ENCODE peak calls at places on chromosome 15, in seven cellular contexts. One of them, this sample, is unnamed.

GRCh38 chr15:83815506-83815905 is 161.6 kb downstream of the ADAMTSL3 start:
- DNase-seq in A549: no peak
- DNase-seq in GM12878: no peak
- DNase-seq in glutamatergic neuron: no peak
- DNase-seq in AG04449: no peak
- DNase-seq in psoas muscle: no peak
- DNase-seq in pancreas: no peak
- DNase-seq in this sample: no peak

GRCh38 chr15:68484696-68485400 is 52.9 kb upstream of the ITGA11 start:
- DNase-seq in psoas muscle: no peak
- DNase-seq in GM12878: no peak
- DNase-seq in A549: no peak
- DNase-seq in AG04449: peak
- DNase-seq in glutamatergic neuron: no peak
- DNase-seq in pancreas: no peak
- DNase-seq in this sample: no peak

GRCh38 chr15:70783610-70784021 is 20.3 kb upstream of the UACA start:
- DNase-seq in psoas muscle: no peak
- DNase-seq in glutamatergic neuron: no peak
- DNase-seq in GM12878: no peak
- DNase-seq in AG04449: no peak
- DNase-seq in A549: peak
- DNase-seq in pancreas: no peak
- DNase-seq in this sample: no peak

GRCh38 chr15:91922701-91923279 is 69.3 kb downstream of the SLCO3A1 start:
- DNase-seq in A549: no peak
- DNase-seq in glutamatergic neuron: no peak
- DNase-seq in pancreas: no peak
- DNase-seq in GM12878: no peak
- DNase-seq in psoas muscle: no peak
- DNase-seq in AG04449: no peak
- DNase-seq in this sample: no peak

GRCh38 chr15:28281876-28282275 is 40.1 kb downstream of the HERC2 start:
- DNase-seq in glutamatergic neuron: no peak
- DNase-seq in GM12878: no peak
- DNase-seq in psoas muscle: no peak
- DNase-seq in pancreas: no peak
- DNase-seq in AG04449: no peak
- DNase-seq in A549: no peak
- DNase-seq in this sample: no peak

GRCh38 chr15:42577514-42578031 is 2.2 kb downstream of the STARD9 start:
- DNase-seq in A549: no peak
- DNase-seq in pancreas: no peak
- DNase-seq in GM12878: no peak
- DNase-seq in AG04449: no peak
- DNase-seq in glutamatergic neuron: no peak
- DNase-seq in psoas muscle: no peak
- DNase-seq in this sample: no peak

GRCh38 chr15:38066612-38067011 is 132.2 kb downstream of the TMCO5A start:
- DNase-seq in GM12878: no peak
- DNase-seq in AG04449: no peak
- DNase-seq in pancreas: no peak
- DNase-seq in psoas muscle: no peak
- DNase-seq in A549: no peak
- DNase-seq in glutamatergic neuron: no peak
- DNase-seq in this sample: no peak

GRCh38 chr15:59797756-59798604 is 108.9 kb upstream of the BNIP2 start:
- DNase-seq in glutamatergic neuron: no peak
- DNase-seq in pancreas: no peak
- DNase-seq in psoas muscle: no peak
- DNase-seq in AG04449: no peak
- DNase-seq in GM12878: peak
- DNase-seq in A549: no peak
- DNase-seq in this sample: peak

GRCh38 chr15:37019479-37020433 is 80.6 kb downstream of the MEIS2 start:
- DNase-seq in GM12878: no peak
- DNase-seq in glutamatergic neuron: no peak
- DNase-seq in pancreas: peak
- DNase-seq in psoas muscle: no peak
- DNase-seq in AG04449: no peak
- DNase-seq in A549: no peak
- DNase-seq in this sample: peak

GRCh38 chr15:71596672-71597071 is 213.7 kb upstream of the NR2E3 start:
- DNase-seq in A549: peak
- DNase-seq in psoas muscle: peak
- DNase-seq in pancreas: no peak
- DNase-seq in GM12878: no peak
- DNase-seq in AG04449: no peak
- DNase-seq in glutamatergic neuron: no peak
- DNase-seq in this sample: no peak

GRCh38 chr15:58189148-58189811 is 51.1 kb downstream of the AQP9 start:
- DNase-seq in A549: no peak
- DNase-seq in GM12878: no peak
- DNase-seq in psoas muscle: no peak
- DNase-seq in AG04449: no peak
- DNase-seq in pancreas: no peak
- DNase-seq in glutamatergic neuron: no peak
- DNase-seq in this sample: no peak

GRCh38 chr15:90665288-90666134 is 51.6 kb upstream of the BLM start:
- DNase-seq in pancreas: peak
- DNase-seq in psoas muscle: peak
- DNase-seq in GM12878: peak
- DNase-seq in AG04449: no peak
- DNase-seq in A549: peak
- DNase-seq in glutamatergic neuron: peak
- DNase-seq in this sample: peak

GRCh38 chr15:59169337-59169736 is 37.3 kb upstream of the LDHAL6B start:
- DNase-seq in psoas muscle: no peak
- DNase-seq in A549: no peak
- DNase-seq in AG04449: no peak
- DNase-seq in GM12878: no peak
- DNase-seq in glutamatergic neuron: no peak
- DNase-seq in pancreas: no peak
- DNase-seq in this sample: no peak

GRCh38 chr15:88246666-88247446 is 9.7 kb downstream of the NTRK3 start:
- DNase-seq in A549: peak
- DNase-seq in pancreas: peak
- DNase-seq in psoas muscle: peak
- DNase-seq in AG04449: no peak
- DNase-seq in glutamatergic neuron: peak
- DNase-seq in GM12878: no peak
- DNase-seq in this sample: peak

GRCh38 chr15:97745481-97746071 is 214.9 kb upstream of the ARRDC4 start:
- DNase-seq in AG04449: no peak
- DNase-seq in glutamatergic neuron: peak
- DNase-seq in GM12878: no peak
- DNase-seq in psoas muscle: no peak
- DNase-seq in A549: peak
- DNase-seq in pancreas: no peak
- DNase-seq in this sample: no peak

GRCh38 chr15:39125904-39126303 is 455.0 kb upstream of the THBS1 start:
- DNase-seq in pancreas: no peak
- DNase-seq in A549: peak
- DNase-seq in psoas muscle: no peak
- DNase-seq in glutamatergic neuron: peak
- DNase-seq in AG04449: no peak
- DNase-seq in GM12878: no peak
- DNase-seq in this sample: no peak

GRCh38 chr15:60804986-60805949 is 326.3 kb upstream of the ICE2 start:
- DNase-seq in AG04449: no peak
- DNase-seq in glutamatergic neuron: no peak
- DNase-seq in A549: peak
- DNase-seq in pancreas: peak
- DNase-seq in psoas muscle: peak
- DNase-seq in GM12878: no peak
- DNase-seq in this sample: no peak

GRCh38 chr15:31081568-31082250 is 19.8 kb downstream of the TRPM1 start:
- DNase-seq in AG04449: no peak
- DNase-seq in glutamatergic neuron: no peak
- DNase-seq in psoas muscle: no peak
- DNase-seq in GM12878: no peak
- DNase-seq in A549: no peak
- DNase-seq in pancreas: peak
- DNase-seq in this sample: no peak

GRCh38 chr15:74127954-74128784 is 2.2 kb upstream of the ISLR2 start:
- DNase-seq in glutamatergic neuron: peak
- DNase-seq in GM12878: no peak
- DNase-seq in pancreas: no peak
- DNase-seq in AG04449: no peak
- DNase-seq in psoas muscle: peak
- DNase-seq in A549: peak
- DNase-seq in this sample: peak

GRCh38 chr15:74845208-74845568 is 2.2 kb upstream of the ULK3 start:
- DNase-seq in glutamatergic neuron: no peak
- DNase-seq in psoas muscle: no peak
- DNase-seq in GM12878: no peak
- DNase-seq in A549: no peak
- DNase-seq in pancreas: no peak
- DNase-seq in AG04449: no peak
- DNase-seq in this sample: no peak

GRCh38 chr15:66883322-66883911 is 181.4 kb downstream of the SMAD6 start:
- DNase-seq in pancreas: peak
- DNase-seq in glutamatergic neuron: no peak
- DNase-seq in A549: peak
- DNase-seq in AG04449: peak
- DNase-seq in GM12878: no peak
- DNase-seq in psoas muscle: peak
- DNase-seq in this sample: no peak

GRCh38 chr15:31297221-31297879 is 29.3 kb upstream of the KLF13 start:
- DNase-seq in glutamatergic neuron: no peak
- DNase-seq in pancreas: no peak
- DNase-seq in psoas muscle: no peak
- DNase-seq in GM12878: no peak
- DNase-seq in A549: no peak
- DNase-seq in AG04449: no peak
- DNase-seq in this sample: no peak

GRCh38 chr15:29570931-29571727 is 251.1 kb downstream of the TJP1 start:
- DNase-seq in A549: peak
- DNase-seq in glutamatergic neuron: peak
- DNase-seq in AG04449: no peak
- DNase-seq in pancreas: peak
- DNase-seq in GM12878: no peak
- DNase-seq in psoas muscle: no peak
- DNase-seq in this sample: peak

GRCh38 chr15:22941179-22941578 is 39.0 kb downstream of the CYFIP1 start:
- DNase-seq in GM12878: no peak
- DNase-seq in pancreas: peak
- DNase-seq in A549: no peak
- DNase-seq in psoas muscle: no peak
- DNase-seq in AG04449: no peak
- DNase-seq in glutamatergic neuron: no peak
- DNase-seq in this sample: no peak

GRCh38 chr15:100131321-100132224 is 210.2 kb downstream of the ADAMTS17 start:
- DNase-seq in AG04449: no peak
- DNase-seq in pancreas: peak
- DNase-seq in glutamatergic neuron: no peak
- DNase-seq in GM12878: no peak
- DNase-seq in A549: peak
- DNase-seq in psoas muscle: no peak
- DNase-seq in this sample: peak
- TF ChIP-seq CTCF in AG04449: peak
- TF ChIP-seq CTCF in pancreas: no peak
- TF ChIP-seq CTCF in glutamatergic neuron: no peak
- TF ChIP-seq CTCF in GM12878: no peak
- TF ChIP-seq CTCF in A549: peak
- TF ChIP-seq CTCF in psoas muscle: peak
- TF ChIP-seq CTCF in this sample: peak

GRCh38 chr15:89494006-89494405 is 2.4 kb downstream of the RHCG start:
- DNase-seq in AG04449: no peak
- DNase-seq in psoas muscle: no peak
- DNase-seq in A549: no peak
- DNase-seq in GM12878: no peak
- DNase-seq in pancreas: no peak
- DNase-seq in glutamatergic neuron: no peak
- DNase-seq in this sample: no peak

GRCh38 chr15:89492934-89493631 is 3.3 kb downstream of the RHCG start:
- DNase-seq in glutamatergic neuron: peak
- DNase-seq in pancreas: peak
- DNase-seq in psoas muscle: no peak
- DNase-seq in GM12878: no peak
- DNase-seq in A549: no peak
- DNase-seq in AG04449: no peak
- DNase-seq in this sample: no peak

GRCh38 chr15:89490550-89491315 is 5.7 kb downstream of the RHCG start:
- DNase-seq in A549: no peak
- DNase-seq in glutamatergic neuron: no peak
- DNase-seq in GM12878: no peak
- DNase-seq in AG04449: no peak
- DNase-seq in pancreas: no peak
- DNase-seq in psoas muscle: no peak
- DNase-seq in this sample: no peak

GRCh38 chr15:89490081-89490480 is 6.3 kb downstream of the RHCG start:
- DNase-seq in glutamatergic neuron: no peak
- DNase-seq in A549: no peak
- DNase-seq in pancreas: no peak
- DNase-seq in GM12878: no peak
- DNase-seq in psoas muscle: no peak
- DNase-seq in AG04449: no peak
- DNase-seq in this sample: no peak

DNA sequence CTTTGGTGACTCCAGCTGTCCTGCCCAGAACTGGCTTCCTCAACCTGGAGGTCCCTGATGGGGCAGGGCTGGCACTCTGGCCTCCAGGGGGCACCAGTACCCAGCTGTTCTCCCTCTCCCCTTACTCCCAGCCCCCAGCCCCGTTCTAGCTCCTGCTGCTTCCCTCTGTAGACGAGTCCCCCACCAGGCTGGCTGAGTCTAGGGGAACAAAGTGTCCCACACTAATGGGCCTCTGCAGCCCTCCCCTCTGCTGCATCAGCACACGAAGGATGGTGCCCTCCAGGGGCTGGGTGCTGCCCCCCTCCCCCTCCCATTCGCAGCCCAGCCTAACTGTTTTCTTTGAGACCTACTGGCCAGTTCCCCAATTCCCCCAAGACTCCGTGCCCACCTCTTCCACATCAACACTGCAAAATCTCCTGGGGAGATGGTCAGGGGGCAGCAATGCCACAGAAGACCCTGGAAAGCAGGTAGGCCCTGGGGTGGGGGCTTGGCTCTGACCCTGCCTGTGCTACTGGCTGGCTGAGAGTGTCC is 4.2 kb downstream of the RHCG start:
- DNase-seq in pancreas: no peak
- DNase-seq in glutamatergic neuron: peak
- DNase-seq in GM12878: no peak
- DNase-seq in psoas muscle: no peak
- DNase-seq in A549: no peak
- DNase-seq in AG04449: no peak
- DNase-seq in this sample: no peak
- TF ChIP-seq CTCF in pancreas: no peak
- TF ChIP-seq CTCF in glutamatergic neuron: peak
- TF ChIP-seq CTCF in GM12878: peak
- TF ChIP-seq CTCF in psoas muscle: no peak
- TF ChIP-seq CTCF in A549: peak
- TF ChIP-seq CTCF in AG04449: peak
- TF ChIP-seq CTCF in this sample: peak

GRCh38 chr15:94230886-94231727 is at the start of gene MCTP2:
- DNase-seq in pancreas: peak
- DNase-seq in AG04449: peak
- DNase-seq in psoas muscle: peak
- DNase-seq in GM12878: peak
- DNase-seq in A549: peak
- DNase-seq in glutamatergic neuron: peak
- DNase-seq in this sample: peak
- TF ChIP-seq CTCF in pancreas: no peak
- TF ChIP-seq CTCF in AG04449: peak
- TF ChIP-seq CTCF in psoas muscle: no peak
- TF ChIP-seq CTCF in GM12878: peak
- TF ChIP-seq CTCF in A549: no peak
- TF ChIP-seq CTCF in glutamatergic neuron: no peak
- TF ChIP-seq CTCF in this sample: no peak

GRCh38 chr15:49103002-49103401 is 52.4 kb downstream of the COPS2 start:
- DNase-seq in GM12878: no peak
- DNase-seq in A549: no peak
- DNase-seq in psoas muscle: no peak
- DNase-seq in AG04449: peak
- DNase-seq in glutamatergic neuron: no peak
- DNase-seq in pancreas: no peak
- DNase-seq in this sample: no peak
- TF ChIP-seq CTCF in GM12878: no peak
- TF ChIP-seq CTCF in A549: no peak
- TF ChIP-seq CTCF in psoas muscle: no peak
- TF ChIP-seq CTCF in AG04449: no peak
- TF ChIP-seq CTCF in glutamatergic neuron: no peak
- TF ChIP-seq CTCF in pancreas: no peak
- TF ChIP-seq CTCF in this sample: no peak